ENCODE peak calls at places on chromosomes 12 and 14, in four cellular contexts. One of them, this sample, is unnamed.

GRCh38 chr14:63605041-63605532 is 36.6 kb downstream of the WDR89 start:
- DNase-seq in NCI-H774: no peak
- DNase-seq in OCI-LY7: no peak
- DNase-seq in T-helper 1 cell: no peak
- DNase-seq in this sample: no peak

GRCh38 chr12:125583071-125583470 is 517.8 kb downstream of the AACS start:
- DNase-seq in NCI-H774: no peak
- DNase-seq in OCI-LY7: no peak
- DNase-seq in T-helper 1 cell: no peak
- DNase-seq in this sample: no peak

GRCh38 chr14:91354221-91354916 is 63.3 kb downstream of the CCDC88C start:
- DNase-seq in NCI-H774: no peak
- DNase-seq in OCI-LY7: peak
- DNase-seq in T-helper 1 cell: no peak
- DNase-seq in this sample: no peak

GRCh38 chr14:100504372-100505078 is 82.7 kb downstream of the BEGAIN start:
- DNase-seq in NCI-H774: no peak
- DNase-seq in OCI-LY7: no peak
- DNase-seq in T-helper 1 cell: no peak
- DNase-seq in this sample: no peak

GRCh38 chr12:125330645-125331341 is 265.6 kb downstream of the AACS start:
- DNase-seq in NCI-H774: peak
- DNase-seq in OCI-LY7: peak
- DNase-seq in T-helper 1 cell: peak
- DNase-seq in this sample: peak

GRCh38 chr12:57605308-57606015 is 838 bp downstream of the DTX3 start:
- DNase-seq in NCI-H774: no peak
- DNase-seq in OCI-LY7: no peak
- DNase-seq in T-helper 1 cell: no peak
- DNase-seq in this sample: no peak

GRCh38 chr12:58711968-58712367 is 208.3 kb downstream of the LRIG3 start:
- DNase-seq in NCI-H774: no peak
- DNase-seq in OCI-LY7: no peak
- DNase-seq in T-helper 1 cell: no peak
- DNase-seq in this sample: no peak

GRCh38 chr14:58638231-58639205 is 756 bp downstream of the DACT1 start:
- DNase-seq in NCI-H774: no peak
- DNase-seq in OCI-LY7: no peak
- DNase-seq in T-helper 1 cell: peak
- DNase-seq in this sample: no peak

GRCh38 chr12:9730011-9730410 is 2.9 kb downstream of the CLECL1 start:
- DNase-seq in NCI-H774: no peak
- DNase-seq in OCI-LY7: peak
- DNase-seq in T-helper 1 cell: no peak
- DNase-seq in this sample: no peak